ENCODE peak calls at places on chromosomes 16 and 17, in six cellular contexts. One of them, this sample, is unnamed.

GRCh38 chr16:71421911-71422310 is 19.9 kb downstream of the TLE7 start:
- DNase-seq in naive thymus-derived CD8-positive, alpha-beta T cell: no peak
- DNase-seq in iris pigment epithelial cell: peak
- DNase-seq in RCC 7860: no peak
- DNase-seq in left colon: peak
- DNase-seq in stimulated activated CD8-positive, alpha-beta memory T cell treated with anti-CD3 and anti-CD28 coated beads, Interleukin-4, amount 100 ng/mL, for 1 hour: no peak
- DNase-seq in this sample: no peak

GRCh38 chr16:72749091-72749490 is 298.8 kb downstream of the ZFHX3 start:
- DNase-seq in naive thymus-derived CD8-positive, alpha-beta T cell: no peak
- DNase-seq in iris pigment epithelial cell: no peak
- DNase-seq in RCC 7860: no peak
- DNase-seq in left colon: no peak
- DNase-seq in stimulated activated CD8-positive, alpha-beta memory T cell treated with anti-CD3 and anti-CD28 coated beads, Interleukin-4, amount 100 ng/mL, for 1 hour: no peak
- DNase-seq in this sample: no peak

GRCh38 chr17:45949755-45950320 is 49.2 kb upstream of the STH start:
- DNase-seq in naive thymus-derived CD8-positive, alpha-beta T cell: no peak
- DNase-seq in iris pigment epithelial cell: no peak
- DNase-seq in RCC 7860: no peak
- DNase-seq in left colon: no peak
- DNase-seq in stimulated activated CD8-positive, alpha-beta memory T cell treated with anti-CD3 and anti-CD28 coated beads, Interleukin-4, amount 100 ng/mL, for 1 hour: no peak
- DNase-seq in this sample: no peak

GRCh38 chr16:62891-63290 is 9.3 kb downstream of the SNRNP25 start:
- DNase-seq in naive thymus-derived CD8-positive, alpha-beta T cell: no peak
- DNase-seq in iris pigment epithelial cell: no peak
- DNase-seq in RCC 7860: no peak
- DNase-seq in left colon: no peak
- DNase-seq in stimulated activated CD8-positive, alpha-beta memory T cell treated with anti-CD3 and anti-CD28 coated beads, Interleukin-4, amount 100 ng/mL, for 1 hour: no peak
- DNase-seq in this sample: no peak

GRCh38 chr16:64964126-64964540 is 157.7 kb downstream of the CDH11 start:
- DNase-seq in naive thymus-derived CD8-positive, alpha-beta T cell: no peak
- DNase-seq in iris pigment epithelial cell: peak
- DNase-seq in RCC 7860: no peak
- DNase-seq in left colon: no peak
- DNase-seq in stimulated activated CD8-positive, alpha-beta memory T cell treated with anti-CD3 and anti-CD28 coated beads, Interleukin-4, amount 100 ng/mL, for 1 hour: no peak
- DNase-seq in this sample: no peak

GRCh38 chr16:12111223-12111622 is 134.7 kb downstream of the SNX29 start:
- DNase-seq in naive thymus-derived CD8-positive, alpha-beta T cell: no peak
- DNase-seq in iris pigment epithelial cell: no peak
- DNase-seq in RCC 7860: no peak
- DNase-seq in left colon: no peak
- DNase-seq in stimulated activated CD8-positive, alpha-beta memory T cell treated with anti-CD3 and anti-CD28 coated beads, Interleukin-4, amount 100 ng/mL, for 1 hour: no peak
- DNase-seq in this sample: no peak

GRCh38 chr17:31581491-31581890 is 190.0 kb downstream of the RAB11FIP4 start:
- DNase-seq in naive thymus-derived CD8-positive, alpha-beta T cell: no peak
- DNase-seq in iris pigment epithelial cell: no peak
- DNase-seq in RCC 7860: peak
- DNase-seq in left colon: no peak
- DNase-seq in stimulated activated CD8-positive, alpha-beta memory T cell treated with anti-CD3 and anti-CD28 coated beads, Interleukin-4, amount 100 ng/mL, for 1 hour: no peak
- DNase-seq in this sample: no peak

GRCh38 chr16:12470311-12471229 is 333.1 kb downstream of the CPPED1 start:
- DNase-seq in naive thymus-derived CD8-positive, alpha-beta T cell: no peak
- DNase-seq in iris pigment epithelial cell: peak
- DNase-seq in RCC 7860: no peak
- DNase-seq in left colon: peak
- DNase-seq in stimulated activated CD8-positive, alpha-beta memory T cell treated with anti-CD3 and anti-CD28 coated beads, Interleukin-4, amount 100 ng/mL, for 1 hour: no peak
- DNase-seq in this sample: no peak

GRCh38 chr17:74227681-74228080 is 14.3 kb downstream of the TTYH2 start:
- DNase-seq in naive thymus-derived CD8-positive, alpha-beta T cell: no peak
- DNase-seq in iris pigment epithelial cell: no peak
- DNase-seq in RCC 7860: no peak
- DNase-seq in left colon: no peak
- DNase-seq in stimulated activated CD8-positive, alpha-beta memory T cell treated with anti-CD3 and anti-CD28 coated beads, Interleukin-4, amount 100 ng/mL, for 1 hour: no peak
- DNase-seq in this sample: no peak

GRCh38 chr16:57801098-57801855 is 1.0 kb downstream of the KIFC3 start:
- DNase-seq in naive thymus-derived CD8-positive, alpha-beta T cell: no peak
- DNase-seq in iris pigment epithelial cell: peak
- DNase-seq in RCC 7860: peak
- DNase-seq in left colon: no peak
- DNase-seq in stimulated activated CD8-positive, alpha-beta memory T cell treated with anti-CD3 and anti-CD28 coated beads, Interleukin-4, amount 100 ng/mL, for 1 hour: no peak
- DNase-seq in this sample: no peak

GRCh38 chr16:66028505-66029216 is 337.8 kb upstream of the CDH5 start:
- DNase-seq in naive thymus-derived CD8-positive, alpha-beta T cell: no peak
- DNase-seq in iris pigment epithelial cell: peak
- DNase-seq in RCC 7860: no peak
- DNase-seq in left colon: no peak
- DNase-seq in stimulated activated CD8-positive, alpha-beta memory T cell treated with anti-CD3 and anti-CD28 coated beads, Interleukin-4, amount 100 ng/mL, for 1 hour: no peak
- DNase-seq in this sample: no peak

GRCh38 chr17:8466873-8467272 is 31.2 kb downstream of the NDEL1 start:
- DNase-seq in naive thymus-derived CD8-positive, alpha-beta T cell: no peak
- DNase-seq in iris pigment epithelial cell: no peak
- DNase-seq in RCC 7860: no peak
- DNase-seq in left colon: no peak
- DNase-seq in stimulated activated CD8-positive, alpha-beta memory T cell treated with anti-CD3 and anti-CD28 coated beads, Interleukin-4, amount 100 ng/mL, for 1 hour: no peak
- DNase-seq in this sample: no peak